ENCODE peak calls at places on chromosome 3, in six cellular contexts. One of them, this sample, is unnamed.

GRCh38 chr3:129360705-129361460 is 67.6 kb downstream of the EFCAB12 start:
- DNase-seq in head of caudate nucleus: no peak
- DNase-seq in skeletal muscle cell: no peak
- DNase-seq in heart right ventricle: no peak
- DNase-seq in GM13976: no peak
- DNase-seq in CD8-positive, alpha-beta T cell: no peak
- DNase-seq in this sample: no peak

GRCh38 chr3:1374471-1374870 is 281.6 kb downstream of the CNTN6 start:
- DNase-seq in head of caudate nucleus: no peak
- DNase-seq in skeletal muscle cell: no peak
- DNase-seq in heart right ventricle: no peak
- DNase-seq in GM13976: no peak
- DNase-seq in CD8-positive, alpha-beta T cell: no peak
- DNase-seq in this sample: no peak

GRCh38 chr3:142690613-142691012 is 33.2 kb upstream of the TRPC1 start:
- DNase-seq in head of caudate nucleus: no peak
- DNase-seq in skeletal muscle cell: no peak
- DNase-seq in heart right ventricle: no peak
- DNase-seq in GM13976: no peak
- DNase-seq in CD8-positive, alpha-beta T cell: no peak
- DNase-seq in this sample: no peak

GRCh38 chr3:31140470-31140869 is 246.0 kb upstream of the GADL1 start:
- DNase-seq in head of caudate nucleus: no peak
- DNase-seq in skeletal muscle cell: no peak
- DNase-seq in heart right ventricle: no peak
- DNase-seq in GM13976: no peak
- DNase-seq in CD8-positive, alpha-beta T cell: no peak
- DNase-seq in this sample: no peak

GRCh38 chr3:64798316-64798715 is 110.5 kb upstream of the ADAMTS9 start:
- DNase-seq in head of caudate nucleus: no peak
- DNase-seq in skeletal muscle cell: no peak
- DNase-seq in heart right ventricle: no peak
- DNase-seq in GM13976: no peak
- DNase-seq in CD8-positive, alpha-beta T cell: no peak
- DNase-seq in this sample: no peak

GRCh38 chr3:99562990-99563607 is 75.3 kb upstream of the COL8A1 start:
- DNase-seq in head of caudate nucleus: no peak
- DNase-seq in skeletal muscle cell: no peak
- DNase-seq in heart right ventricle: no peak
- DNase-seq in GM13976: no peak
- DNase-seq in CD8-positive, alpha-beta T cell: no peak
- DNase-seq in this sample: no peak

GRCh38 chr3:139532996-139533395 is 6.5 kb downstream of the RBP1 start:
- DNase-seq in head of caudate nucleus: peak
- DNase-seq in skeletal muscle cell: no peak
- DNase-seq in heart right ventricle: no peak
- DNase-seq in GM13976: no peak
- DNase-seq in CD8-positive, alpha-beta T cell: no peak
- DNase-seq in this sample: peak

GRCh38 chr3:135980343-135980742 is 14.8 kb downstream of the PPP2R3A start:
- DNase-seq in head of caudate nucleus: no peak
- DNase-seq in skeletal muscle cell: no peak
- DNase-seq in heart right ventricle: no peak
- DNase-seq in GM13976: no peak
- DNase-seq in CD8-positive, alpha-beta T cell: no peak
- DNase-seq in this sample: no peak

GRCh38 chr3:55059027-55059629 is 131.3 kb upstream of the LRTM1 start:
- DNase-seq in head of caudate nucleus: no peak
- DNase-seq in skeletal muscle cell: no peak
- DNase-seq in heart right ventricle: no peak
- DNase-seq in GM13976: no peak
- DNase-seq in CD8-positive, alpha-beta T cell: no peak
- DNase-seq in this sample: no peak

GRCh38 chr3:114666613-114667012 is 372.8 kb downstream of the TIGIT start:
- DNase-seq in head of caudate nucleus: no peak
- DNase-seq in skeletal muscle cell: no peak
- DNase-seq in heart right ventricle: no peak
- DNase-seq in GM13976: no peak
- DNase-seq in CD8-positive, alpha-beta T cell: no peak
- DNase-seq in this sample: no peak

GRCh38 chr3:173920386-173920785 is 522.8 kb downstream of the NLGN1 start:
- DNase-seq in head of caudate nucleus: no peak
- DNase-seq in skeletal muscle cell: no peak
- DNase-seq in heart right ventricle: no peak
- DNase-seq in GM13976: no peak
- DNase-seq in CD8-positive, alpha-beta T cell: no peak
- DNase-seq in this sample: peak

GRCh38 chr3:48129921-48130320 is 58.3 kb downstream of the CDC25A start:
- DNase-seq in head of caudate nucleus: no peak
- DNase-seq in skeletal muscle cell: no peak
- DNase-seq in heart right ventricle: no peak
- DNase-seq in GM13976: no peak
- DNase-seq in CD8-positive, alpha-beta T cell: no peak
- DNase-seq in this sample: no peak

GRCh38 chr3:186290791-186291190 is 71.2 kb downstream of the DGKG start:
- DNase-seq in head of caudate nucleus: no peak
- DNase-seq in skeletal muscle cell: no peak
- DNase-seq in heart right ventricle: no peak
- DNase-seq in GM13976: no peak
- DNase-seq in CD8-positive, alpha-beta T cell: no peak
- DNase-seq in this sample: no peak

GRCh38 chr3:195212033-195212748 is 58.8 kb downstream of the XXYLT1 start:
- DNase-seq in head of caudate nucleus: no peak
- DNase-seq in skeletal muscle cell: no peak
- DNase-seq in heart right ventricle: no peak
- DNase-seq in GM13976: no peak
- DNase-seq in CD8-positive, alpha-beta T cell: no peak
- DNase-seq in this sample: no peak

GRCh38 chr3:152471814-152472605 is 203.3 kb downstream of the MBNL1 start:
- DNase-seq in head of caudate nucleus: peak
- DNase-seq in skeletal muscle cell: peak
- DNase-seq in heart right ventricle: peak
- DNase-seq in GM13976: peak
- DNase-seq in CD8-positive, alpha-beta T cell: peak
- DNase-seq in this sample: peak

GRCh38 chr3:44439499-44440295 is 37.8 kb downstream of the ZNF445 start:
- DNase-seq in head of caudate nucleus: peak
- DNase-seq in skeletal muscle cell: peak
- DNase-seq in heart right ventricle: peak
- DNase-seq in GM13976: peak
- DNase-seq in CD8-positive, alpha-beta T cell: peak
- DNase-seq in this sample: no peak

GRCh38 chr3:13671536-13672233 is 122.8 kb downstream of the FBLN2 start:
- DNase-seq in head of caudate nucleus: no peak
- DNase-seq in skeletal muscle cell: no peak
- DNase-seq in heart right ventricle: no peak
- DNase-seq in GM13976: no peak
- DNase-seq in CD8-positive, alpha-beta T cell: no peak
- DNase-seq in this sample: no peak